ENCODE peak calls at places on chromosomes 3 and 15, in nine cellular contexts. O is mucosa of descending colon, K is cardiac muscle cell, U is dorsolateral prefrontal cortex, Y is HFFc6, J is endothelial cell, G is WTC11, X is left lung, I is uterus. S is an unnamed sample.

GRCh38 chr3:46540550-46540949 is 25.6 kb downstream of the LRRC2 start:
- DNase-seq in O (no peak), K (no peak), U (no peak), Y (no peak), J (no peak), G (no peak), X (no peak), I (no peak), S (no peak)

GRCh38 chr3:194711913-194712312 is 26.2 kb downstream of the FAM43A start:
- DNase-seq in O (no peak), K (peak), U (no peak), Y (peak), J (no peak), G (no peak), X (no peak), I (no peak), S (no peak)

GRCh38 chr15:64623347-64624024 is 151.9 kb downstream of the RBPMS2 start:
- DNase-seq in O (no peak), K (no peak), U (no peak), Y (no peak), J (no peak), G (no peak), X (no peak), I (no peak), S (no peak)

GRCh38 chr3:23691343-23691895 is 114.3 kb upstream of the UBE2E1 start:
- DNase-seq in O (no peak), K (no peak), U (no peak), Y (no peak), J (no peak), G (no peak), X (no peak), I (no peak), S (no peak)

GRCh38 chr3:73279-73678 is 123.3 kb upstream of the CHL1 start:
- DNase-seq in O (no peak), K (no peak), U (no peak), Y (no peak), J (no peak), G (no peak), X (no peak), I (no peak), S (no peak)

GRCh38 chr15:66294932-66295235 is 1.5 kb downstream of the DIS3L start:
- DNase-seq in O (no peak), K (peak), U (no peak), Y (peak), J (no peak), G (no peak), X (no peak), I (no peak), S (no peak)

GRCh38 chr15:94300612-94301011 is 69.3 kb downstream of the MCTP2 start:
- DNase-seq in O (no peak), K (no peak), U (no peak), Y (no peak), J (no peak), G (no peak), X (no peak), I (no peak), S (no peak)

GRCh38 chr15:52483712-52484111 is 45.0 kb downstream of the MYO5A start:
- DNase-seq in O (no peak), K (peak), U (no peak), Y (peak), J (no peak), G (no peak), X (no peak), I (no peak), S (no peak)

GRCh38 chr15:99306694-99307338 is 55.5 kb downstream of the LRRC28 start:
- DNase-seq in O (no peak), K (no peak), U (no peak), Y (no peak), J (no peak), G (no peak), X (no peak), I (no peak), S (no peak)

GRCh38 chr3:172750069-172750367 is 508 bp upstream of the ECT2 start:
- DNase-seq in O (no peak), K (no peak), U (no peak), Y (no peak), J (peak), G (no peak), X (no peak), I (no peak), S (peak)

GRCh38 chr3:52026016-52026415 is 30.3 kb upstream of the RPL29 start:
- DNase-seq in O (no peak), K (no peak), U (peak), Y (no peak), J (no peak), G (no peak), X (no peak), I (no peak), S (no peak)

GRCh38 chr15:71002321-71002720 is 109.7 kb downstream of the LRRC49 start:
- DNase-seq in O (no peak), K (peak), U (no peak), Y (no peak), J (no peak), G (no peak), X (no peak), I (no peak), S (no peak)

GRCh38 chr3:45055411-45056143 is 29.5 kb downstream of the CLEC3B start:
- DNase-seq in O (no peak), K (peak), U (no peak), Y (peak), J (peak), G (peak), X (no peak), I (no peak), S (no peak)

GRCh38 chr15:59394166-59394661 is 21.5 kb upstream of the MYO1E start:
- DNase-seq in O (no peak), K (no peak), U (no peak), Y (no peak), J (no peak), G (no peak), X (no peak), I (no peak), S (no peak)

GRCh38 chr3:37932505-37932904 is 58.1 kb upstream of the VILL start:
- DNase-seq in O (no peak), K (no peak), U (no peak), Y (no peak), J (no peak), G (no peak), X (no peak), I (no peak), S (no peak)

GRCh38 chr3:171068658-171069057 is 42.1 kb upstream of the SLC2A2 start:
- DNase-seq in O (no peak), K (no peak), U (no peak), Y (no peak), J (no peak), G (no peak), X (no peak), I (no peak), S (no peak)

GRCh38 chr15:62464705-62465104 is 299.6 kb upstream of the C2CD4B start:
- DNase-seq in O (no peak), K (peak), U (no peak), Y (peak), J (no peak), G (no peak), X (no peak), I (no peak), S (no peak)

GRCh38 chr15:58331903-58332675 is 99.7 kb upstream of the LIPC start:
- DNase-seq in O (peak), K (peak), U (peak), Y (peak), J (peak), G (peak), X (peak), I (peak), S (no peak)

GRCh38 chr15:60372223-60372622 is 25.6 kb downstream of the ANXA2 start:
- DNase-seq in O (no peak), K (no peak), U (no peak), Y (no peak), J (no peak), G (no peak), X (no peak), I (no peak), S (no peak)

GRCh38 chr3:69999191-70000027 is at the start of gene SAMMSON:
- DNase-seq in O (no peak), K (peak), U (no peak), Y (peak), J (no peak), G (peak), X (no peak), I (peak), S (no peak)

GRCh38 chr15:80464952-80465645 is 60.9 kb downstream of the ARNT2 start:
- DNase-seq in O (no peak), K (peak), U (no peak), Y (no peak), J (no peak), G (no peak), X (no peak), I (no peak), S (no peak)

GRCh38 chr15:43219929-43220886 is 610 bp downstream of the EPB42 start:
- DNase-seq in O (no peak), K (no peak), U (no peak), Y (no peak), J (no peak), G (no peak), X (no peak), I (no peak), S (no peak)

GRCh38 chr3:130345487-130346079 is at the start of gene COL6A5:
- DNase-seq in O (peak), K (peak), U (no peak), Y (no peak), J (peak), G (peak), X (peak), I (no peak), S (no peak)

GRCh38 chr3:135216659-135217058 is 421.6 kb downstream of the EPHB1 start:
- DNase-seq in O (no peak), K (no peak), U (no peak), Y (no peak), J (no peak), G (no peak), X (no peak), I (no peak), S (no peak)

GRCh38 chr3:5545719-5546118 is 358.2 kb downstream of the EDEM1 start:
- DNase-seq in O (no peak), K (no peak), U (no peak), Y (no peak), J (no peak), G (no peak), X (no peak), I (no peak), S (no peak)

GRCh38 chr3:131444180-131444579 is 58.6 kb downstream of the MRPL3 start:
- DNase-seq in O (no peak), K (no peak), U (no peak), Y (no peak), J (no peak), G (no peak), X (no peak), I (no peak), S (no peak)

GRCh38 chr3:109114746-109115145 is 3.2 kb downstream of the MORC1 start:
- DNase-seq in O (no peak), K (no peak), U (peak), Y (no peak), J (no peak), G (no peak), X (no peak), I (no peak), S (no peak)

GRCh38 chr3:72187131-72187530 is 402.2 kb upstream of the PROK2 start:
- DNase-seq in O (no peak), K (peak), U (no peak), Y (no peak), J (no peak), G (no peak), X (no peak), I (no peak), S (no peak)
- TF ChIP-seq CTCF in O (no peak), K (peak), U (no peak), Y (peak), J (peak), G (no peak), X (no peak), I (no peak), S (no peak)

GRCh38 chr3:186772886-186773417 is 10.4 kb upstream of the EIF4A2 start:
- DNase-seq in O (peak), K (peak), U (peak), Y (no peak), J (no peak), G (peak), X (peak), I (peak), S (peak)
- TF ChIP-seq CTCF in O (no peak), K (no peak), U (no peak), Y (no peak), J (no peak), G (no peak), X (no peak), I (no peak), S (no peak)

DNA sequence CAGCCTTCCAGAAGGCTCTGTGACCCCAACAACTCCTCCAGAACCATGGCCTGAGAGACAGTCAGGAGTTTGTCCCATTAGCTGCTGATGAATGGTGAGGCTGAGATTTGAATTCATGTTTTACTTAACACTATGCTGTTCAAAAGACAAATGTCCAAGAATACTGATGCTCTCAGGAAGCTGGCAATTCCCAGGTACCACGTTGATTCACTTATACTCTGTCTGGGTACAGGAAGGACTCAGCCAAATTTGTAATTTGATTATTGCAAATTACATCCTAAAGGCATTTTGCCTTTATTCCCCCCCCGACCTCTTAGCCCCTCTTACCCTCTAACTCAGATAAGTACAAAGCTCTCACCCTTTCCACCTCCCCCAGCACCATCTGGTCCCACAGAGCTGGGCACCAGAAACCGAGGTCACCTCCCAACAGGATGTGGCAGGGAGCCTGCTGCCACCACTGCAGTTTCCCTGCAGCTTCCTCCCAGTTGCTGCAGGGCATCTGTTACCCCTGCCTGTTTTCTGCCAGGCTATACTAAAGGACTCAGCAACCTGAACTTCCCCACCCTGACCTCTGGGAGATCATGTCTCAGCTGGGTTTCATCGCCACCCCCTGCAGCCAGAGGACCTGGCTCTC is 33.6 kb downstream of the EAF1 start:
- DNase-seq in O (no peak), K (no peak), U (peak), Y (no peak), J (no peak), G (no peak), X (no peak), I (no peak), S (no peak)
- TF ChIP-seq CTCF in O (no peak), K (no peak), U (no peak), Y (no peak), J (no peak), G (no peak), X (no peak), I (no peak), S (no peak)

DNA sequence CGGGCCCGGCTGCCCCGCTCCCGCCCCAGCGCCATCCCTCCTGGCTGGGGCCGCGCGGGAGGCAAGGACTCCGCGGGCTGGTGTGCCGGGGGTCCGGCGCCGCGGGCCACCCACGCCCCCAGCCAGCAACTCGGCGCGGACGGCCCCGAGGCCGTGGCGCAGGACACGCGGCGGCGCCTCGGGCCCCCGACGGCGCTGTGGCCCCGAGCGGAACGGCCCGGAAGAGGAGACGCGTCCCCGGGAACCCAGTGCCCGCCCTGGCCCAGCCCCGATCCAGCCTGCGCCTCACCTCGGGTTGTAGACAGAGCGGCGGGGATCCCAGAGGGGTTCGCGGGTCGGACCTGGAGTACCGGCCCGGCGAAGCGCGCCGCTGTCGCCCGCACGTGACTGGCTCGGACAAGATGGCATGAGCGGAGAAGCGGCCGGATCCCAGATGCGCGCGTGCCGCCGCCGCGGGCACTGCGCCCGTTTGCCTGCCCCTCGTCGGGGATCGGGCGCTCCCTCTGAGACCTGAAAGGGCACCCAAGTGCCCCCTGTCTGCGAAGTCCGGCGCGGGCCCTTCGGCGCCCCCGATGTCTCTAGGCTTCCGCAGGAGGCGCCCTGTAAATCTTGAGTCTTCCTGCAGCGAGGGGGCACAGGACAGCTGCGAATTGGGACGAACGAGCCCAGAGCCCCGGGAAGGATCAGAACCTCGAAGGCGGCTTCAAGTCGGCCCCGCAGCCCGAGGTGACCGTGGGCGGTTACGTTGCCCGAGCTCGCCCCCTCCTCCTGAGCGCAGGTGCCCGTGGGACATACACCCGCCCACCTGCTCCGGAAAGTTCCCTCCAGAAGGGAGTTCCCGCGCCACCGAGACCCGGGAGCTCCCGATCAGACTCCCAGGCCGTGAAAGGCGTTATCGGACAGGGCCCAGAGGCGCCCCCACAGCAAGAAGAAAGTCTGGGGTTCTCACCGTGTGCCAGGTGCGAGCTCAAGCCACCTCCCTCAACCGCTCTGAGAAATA is 598 bp upstream of the SFMBT1 start:
- DNase-seq in O (peak), K (peak), U (peak), Y (no peak), J (peak), G (peak), X (peak), I (peak), S (peak)
- TF ChIP-seq CTCF in O (no peak), K (peak), U (peak), Y (peak), J (no peak), G (no peak), X (peak), I (no peak), S (no peak)

S was measured in activated B cell treated with CpG ODN at 0.5 μM for 24 hours.